ENCODE peak calls at places on chromosomes 2 and 18, in four cellular contexts. Y, I, F and S are unnamed samples. For H3K4me1, the result is how much of the 10 kb centered on the place peaks cover.

GRCh38 chr2:162317910-162318279 is 589 bp downstream of the IFIH1 start:
- DNase-seq in Y (peak), I (peak), F (peak), S (peak)

GRCh38 chr18:10184776-10185175 is 269.7 kb upstream of the APCDD1 start:
- DNase-seq in Y (no peak), I (no peak), F (no peak), S (no peak)

GRCh38 chr2:60583604-60584003 is 30.1 kb upstream of the BCL11A start:
- DNase-seq in Y (no peak), I (no peak), F (no peak), S (no peak)

GRCh38 chr2:64814007-64814406 is 160.3 kb upstream of the SERTAD2 start:
- DNase-seq in Y (no peak), I (no peak), F (no peak), S (no peak)

GRCh38 chr2:174702541-174702940 is 61.7 kb downstream of the CHRNA1 start:
- DNase-seq in Y (no peak), I (no peak), F (no peak), S (no peak)

GRCh38 chr18:23805898-23806297 is 116.6 kb downstream of the LAMA3 start:
- DNase-seq in Y (no peak), I (no peak), F (no peak), S (no peak)

GRCh38 chr2:72744049-72744448 is 81.8 kb downstream of the EXOC6B start:
- DNase-seq in Y (no peak), I (no peak), F (no peak), S (no peak)

GRCh38 chr18:23154823-23155517 is 19.7 kb downstream of the CABLES1 start:
- DNase-seq in Y (no peak), I (no peak), F (no peak), S (no peak)

GRCh38 chr2:45640575-45640974 is 10.9 kb upstream of the PRKCE start:
- DNase-seq in Y (no peak), I (no peak), F (no peak), S (no peak)

GRCh38 chr2:27697660-27698059 is 34.0 kb downstream of the SLC4A1AP start:
- DNase-seq in Y (no peak), I (no peak), F (no peak), S (no peak)

GRCh38 chr2:70448041-70448440 is 105.6 kb downstream of the TGFA start:
- DNase-seq in Y (no peak), I (no peak), F (no peak), S (no peak)

GRCh38 chr2:7037340-7038333 is 120.4 kb downstream of the RNF144A start:
- DNase-seq in Y (peak), I (peak), F (peak), S (peak)

GRCh38 chr18:56711706-56712445 is 60.7 kb downstream of the WDR7 start:
- DNase-seq in Y (no peak), I (no peak), F (no peak), S (no peak)

GRCh38 chr2:113217455-113218282 is 43.9 kb downstream of the PSD4 start:
- DNase-seq in Y (no peak), I (no peak), F (peak), S (no peak)

GRCh38 chr2:113219092-113219441 is 45.3 kb downstream of the PSD4 start:
- DNase-seq in Y (no peak), I (no peak), F (no peak), S (no peak)

GRCh38 chr2:113216321-113216720 is 42.5 kb downstream of the PSD4 start:
- DNase-seq in Y (no peak), I (no peak), F (no peak), S (no peak)

GRCh38 chr2:113218283-113219091 is 44.7 kb downstream of the PSD4 start:
- DNase-seq in Y (peak), I (no peak), F (no peak), S (no peak)

GRCh38 chr2:113216891-113217454 is 43.2 kb downstream of the PSD4 start:
- DNase-seq in Y (no peak), I (no peak), F (no peak), S (no peak)
- H3K4me1 ChIP-seq in Y (under half), I (under half), F (under half), S (under half)

DNA sequence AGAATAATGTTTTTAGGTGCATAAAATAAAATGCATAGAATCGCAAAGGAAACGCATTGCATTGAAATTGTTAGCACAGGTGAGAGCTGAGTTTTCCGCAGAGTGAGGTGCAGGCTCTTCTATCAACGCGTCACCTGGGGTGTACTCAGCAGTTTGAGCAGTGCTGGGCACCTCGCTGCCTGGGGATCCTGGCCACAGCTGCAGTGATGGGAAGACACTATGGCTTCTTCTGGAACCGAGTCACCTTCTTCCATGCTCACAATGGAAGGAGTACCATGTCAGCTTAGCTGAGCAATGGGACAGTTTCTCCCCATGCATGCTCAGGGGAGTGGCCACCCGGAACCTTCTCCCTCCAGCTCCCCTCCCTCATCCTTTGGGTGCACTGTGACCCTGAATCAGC is 95.4 kb upstream of the OTOS start:
- DNase-seq in Y (no peak), I (no peak), F (peak), S (no peak)
- H3K27ac ChIP-seq in Y (no peak), I (peak), F (peak), S (peak)

DNA sequence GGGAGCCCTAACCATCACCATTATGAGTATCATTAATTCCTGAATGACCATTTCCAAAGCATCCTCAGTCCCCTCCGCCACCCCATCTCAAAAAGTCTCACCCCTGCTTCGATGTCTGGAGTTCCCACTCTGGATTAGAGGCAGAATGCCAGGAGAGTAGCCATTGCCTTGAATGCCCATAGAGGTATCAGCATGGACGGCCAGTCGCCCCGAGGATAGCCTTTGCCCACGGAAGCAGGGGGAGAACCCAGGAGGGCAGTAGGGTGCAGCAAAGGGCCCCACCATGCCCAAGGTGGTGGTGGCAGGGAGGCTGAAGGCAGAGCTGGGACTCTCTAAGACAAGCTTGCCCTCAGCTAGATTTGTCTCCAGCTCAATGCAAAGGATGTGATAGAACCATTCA is 153.2 kb downstream of the TNS1 start:
- DNase-seq in Y (no peak), I (no peak), F (no peak), S (no peak)
- H3K4me1 ChIP-seq in Y (half or more), I (under half), F (half or more), S (under half)

GRCh38 chr2:191678437-191679110 is 638 bp downstream of the NABP1 start:
- DNase-seq in Y (peak), I (peak), F (peak), S (peak)

GRCh38 chr2:191682148-191682547 is 4.2 kb downstream of the NABP1 start:
- DNase-seq in Y (no peak), I (no peak), F (no peak), S (no peak)

GRCh38 chr2:191677646-191678436 is at the start of gene NABP1:
- DNase-seq in Y (peak), I (peak), F (peak), S (peak)

GRCh38 chr2:191679818-191680600 is 2.1 kb downstream of the NABP1 start:
- DNase-seq in Y (no peak), I (no peak), F (no peak), S (no peak)

GRCh38 chr2:191680639-191681038 is 2.7 kb downstream of the NABP1 start:
- DNase-seq in Y (no peak), I (no peak), F (no peak), S (no peak)
- H3K27ac ChIP-seq in Y (no peak), I (peak), F (no peak), S (no peak)

DNA sequence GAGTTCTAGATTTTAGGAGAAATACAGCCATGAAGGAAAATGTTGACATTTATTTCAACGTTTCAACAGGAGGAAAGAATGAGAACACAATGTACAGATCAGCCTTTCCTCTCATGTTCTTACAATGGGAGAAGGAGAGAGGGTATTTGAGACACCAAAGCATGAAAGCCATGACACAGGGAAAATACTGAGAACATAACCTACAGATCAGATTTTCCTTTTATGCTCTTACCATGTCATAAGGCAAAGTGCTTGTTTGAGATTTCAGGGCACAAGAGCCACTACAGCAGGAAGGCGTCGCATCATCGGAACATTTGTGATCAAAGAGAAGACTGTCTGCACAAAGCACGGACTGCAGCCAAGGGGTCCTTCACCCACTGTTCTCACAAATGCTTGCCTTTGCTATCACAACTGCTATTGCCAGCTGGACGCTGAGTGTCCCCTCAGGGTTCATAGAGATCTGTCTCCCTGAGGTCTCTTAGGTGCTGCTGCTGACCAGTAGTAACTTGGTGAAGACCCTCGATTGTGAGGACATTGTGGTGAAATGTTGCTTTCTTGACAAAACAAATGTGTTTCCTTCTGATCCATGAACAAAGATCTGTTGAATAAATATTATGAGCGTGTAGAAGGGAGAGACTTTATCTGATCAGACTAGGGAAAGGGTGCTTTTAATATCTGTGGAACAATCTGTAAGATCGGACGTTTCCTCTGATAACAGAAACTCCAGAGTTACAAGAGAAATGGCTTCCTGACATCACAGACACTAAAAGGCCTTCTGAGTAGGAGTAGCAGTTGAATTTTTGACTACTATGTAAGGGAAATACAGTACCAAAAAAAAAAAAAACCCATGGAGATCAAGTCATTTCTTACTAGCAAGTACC is 6.4 kb upstream of the IL1RL1 start:
- DNase-seq in Y (no peak), I (no peak), F (no peak), S (no peak)
- H3K4me1 ChIP-seq in Y (under half), I (under half), F (under half), S (under half)

DNA sequence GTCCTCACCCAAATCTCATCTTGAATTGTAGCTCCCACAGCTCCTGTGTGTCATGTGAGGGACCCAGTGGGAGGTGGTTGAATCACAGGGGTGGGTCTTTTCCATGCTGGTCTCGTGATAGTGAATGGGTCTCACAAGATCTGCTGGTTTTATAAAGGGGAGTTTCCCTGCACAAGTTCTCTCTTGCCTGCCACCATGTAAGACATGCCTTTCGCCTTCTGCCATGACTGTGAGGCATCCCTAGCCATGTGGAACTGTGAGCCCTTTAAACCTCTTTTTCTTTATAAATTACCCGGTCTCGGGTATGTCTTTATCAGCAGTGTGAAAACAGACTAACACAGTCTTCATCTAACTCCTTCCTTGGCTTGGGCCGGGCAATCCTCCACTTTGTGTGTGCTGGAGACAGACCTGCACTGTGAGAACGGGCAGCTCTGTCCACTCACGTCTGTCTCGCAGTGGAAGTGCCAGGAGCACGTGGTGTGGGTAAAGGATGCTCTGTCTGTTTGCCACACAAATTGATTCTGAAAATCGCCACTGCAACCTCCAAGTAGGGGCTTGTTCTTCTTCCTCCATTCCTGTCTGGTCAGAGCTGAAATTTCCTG is 47.6 kb upstream of the OTOS start:
- DNase-seq in Y (peak), I (no peak), F (no peak), S (no peak)
- H3K27ac ChIP-seq in Y (no peak), I (no peak), F (no peak), S (no peak)

GRCh38 chr2:41937921-41938708 is 109.7 kb upstream of the PKDCC start:
- DNase-seq in Y (no peak), I (no peak), F (peak), S (no peak)

GRCh38 chr2:41939410-41939775 is 108.4 kb upstream of the PKDCC start:
- DNase-seq in Y (no peak), I (no peak), F (no peak), S (no peak)

GRCh38 chr2:41935806-41936205 is 112.0 kb upstream of the PKDCC start:
- DNase-seq in Y (no peak), I (no peak), F (no peak), S (no peak)

GRCh38 chr2:41936751-41937463 is 110.9 kb upstream of the PKDCC start:
- DNase-seq in Y (no peak), I (no peak), F (no peak), S (no peak)

DNA sequence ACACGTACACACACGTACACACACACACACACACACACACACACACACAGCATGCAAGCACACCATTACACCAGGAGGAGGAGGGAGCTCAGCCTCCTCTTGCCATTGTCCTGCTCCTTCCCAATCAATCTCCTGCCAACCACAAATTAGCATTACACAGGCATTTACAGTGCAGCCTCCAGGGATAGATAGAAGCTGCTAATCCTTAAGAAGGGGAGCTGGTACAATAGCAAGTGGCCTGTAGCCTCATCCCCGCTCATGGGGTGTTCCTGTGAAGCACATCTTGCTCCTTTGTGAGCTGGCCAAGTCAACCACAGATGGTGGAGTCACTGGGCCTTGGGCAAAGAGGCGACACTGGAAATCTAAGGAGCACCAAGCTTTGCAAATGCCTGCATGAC is 110.4 kb upstream of the PKDCC start:
- DNase-seq in Y (no peak), I (no peak), F (no peak), S (no peak)
- H3K4me1 ChIP-seq in Y (under half), I (under half), F (under half), S (under half)

GRCh38 chr18:24923138-24923537 is 428.8 kb downstream of the ZNF521 start:
- DNase-seq in Y (no peak), I (no peak), F (no peak), S (no peak)

GRCh38 chr18:24928479-24928878 is 423.5 kb downstream of the ZNF521 start:
- DNase-seq in Y (no peak), I (no peak), F (no peak), S (no peak)

GRCh38 chr18:24924066-24924716 is 427.8 kb downstream of the ZNF521 start:
- DNase-seq in Y (no peak), I (no peak), F (no peak), S (no peak)

GRCh38 chr18:24930478-24930877 is 421.5 kb downstream of the ZNF521 start:
- DNase-seq in Y (no peak), I (no peak), F (no peak), S (no peak)

DNA sequence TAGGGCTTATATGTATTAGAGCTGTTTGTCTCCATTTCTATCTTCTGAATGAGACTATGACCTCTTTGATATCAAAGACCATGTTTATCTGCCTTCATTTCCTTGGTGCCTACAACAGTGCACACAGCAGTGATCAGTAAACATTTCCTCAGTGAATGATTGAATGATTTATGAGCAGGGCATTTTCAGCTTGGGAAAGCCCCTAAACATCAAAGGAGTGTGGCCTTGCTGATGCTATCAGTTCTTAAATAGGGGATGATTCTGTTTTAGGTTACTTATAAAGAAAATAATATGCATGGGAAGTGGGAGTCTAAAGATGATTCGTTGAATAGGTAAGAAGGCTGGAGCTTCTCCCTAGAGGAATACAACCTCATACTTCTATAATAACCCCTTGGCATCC is 425.3 kb downstream of the ZNF521 start:
- DNase-seq in Y (no peak), I (no peak), F (no peak), S (no peak)
- H3K27ac ChIP-seq in Y (no peak), I (no peak), F (no peak), S (no peak)

DNA sequence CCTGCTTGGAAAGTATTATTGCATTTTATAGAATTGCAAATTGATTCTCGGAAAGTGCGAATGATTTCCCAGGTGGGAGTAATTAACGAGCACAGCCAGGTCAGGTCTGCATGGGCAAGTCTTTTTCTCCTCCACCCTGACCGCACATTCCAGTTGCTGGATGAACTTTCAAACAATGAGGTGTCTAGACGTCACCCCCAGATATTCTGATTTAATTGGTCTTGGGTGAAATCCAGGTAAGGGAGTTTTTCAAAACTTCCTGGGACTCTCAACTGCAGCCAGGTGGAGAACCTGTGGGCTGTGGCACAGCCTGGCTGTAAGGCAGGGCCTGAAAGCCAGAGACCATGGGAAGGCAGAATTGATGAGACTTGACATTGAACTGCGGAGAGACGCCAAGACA is 15.9 kb upstream of the RNF152 start:
- DNase-seq in Y (no peak), I (no peak), F (no peak), S (no peak)
- H3K4me1 ChIP-seq in Y (under half), I (under half), F (under half), S (under half)